ENCODE peak calls at places on chromosomes 11 and 22, in seven cellular contexts. One of them, this sample, is unnamed. For H3K27me3, the result is how much of the 10 kb centered on the place peaks cover.

GRCh38 chr11:132072044-132072879 is 701.8 kb downstream of the NTM start:
- DNase-seq in thoracic aorta: no peak
- DNase-seq in mesendoderm: peak
- DNase-seq in lung: no peak
- DNase-seq in dorsolateral prefrontal cortex: no peak
- DNase-seq in stomach: no peak
- DNase-seq in uterus: no peak
- DNase-seq in this sample: no peak

GRCh38 chr11:71112454-71112853 is 139.9 kb downstream of the SHANK2 start:
- DNase-seq in thoracic aorta: no peak
- DNase-seq in mesendoderm: no peak
- DNase-seq in lung: no peak
- DNase-seq in dorsolateral prefrontal cortex: no peak
- DNase-seq in stomach: no peak
- DNase-seq in uterus: no peak
- DNase-seq in this sample: no peak

GRCh38 chr11:58490827-58491226 is 17.1 kb downstream of the OR5B21 start:
- DNase-seq in thoracic aorta: no peak
- DNase-seq in mesendoderm: no peak
- DNase-seq in lung: no peak
- DNase-seq in dorsolateral prefrontal cortex: no peak
- DNase-seq in stomach: no peak
- DNase-seq in uterus: no peak
- DNase-seq in this sample: no peak

GRCh38 chr11:61950035-61950547 is at the start of gene BEST1:
- DNase-seq in thoracic aorta: no peak
- DNase-seq in mesendoderm: no peak
- DNase-seq in lung: no peak
- DNase-seq in dorsolateral prefrontal cortex: no peak
- DNase-seq in stomach: no peak
- DNase-seq in uterus: no peak
- DNase-seq in this sample: no peak

GRCh38 chr11:61963282-61964057 is 4.0 kb downstream of the FTH1 start:
- DNase-seq in thoracic aorta: no peak
- DNase-seq in mesendoderm: no peak
- DNase-seq in lung: no peak
- DNase-seq in dorsolateral prefrontal cortex: no peak
- DNase-seq in stomach: no peak
- DNase-seq in uterus: no peak
- DNase-seq in this sample: no peak

GRCh38 chr22:47163481-47163875 is 401.0 kb downstream of the TBC1D22A start:
- DNase-seq in thoracic aorta: no peak
- DNase-seq in mesendoderm: no peak
- DNase-seq in lung: no peak
- DNase-seq in dorsolateral prefrontal cortex: peak
- DNase-seq in stomach: no peak
- DNase-seq in uterus: peak
- DNase-seq in this sample: no peak

GRCh38 chr11:130216221-130216550 is 56.6 kb downstream of the ST14 start:
- DNase-seq in thoracic aorta: no peak
- DNase-seq in mesendoderm: no peak
- DNase-seq in lung: peak
- DNase-seq in dorsolateral prefrontal cortex: no peak
- DNase-seq in stomach: peak
- DNase-seq in uterus: no peak
- DNase-seq in this sample: no peak

GRCh38 chr11:37916331-37916730 is 1318.3 kb upstream of the RAG2 start:
- DNase-seq in thoracic aorta: no peak
- DNase-seq in mesendoderm: peak
- DNase-seq in lung: no peak
- DNase-seq in dorsolateral prefrontal cortex: no peak
- DNase-seq in stomach: no peak
- DNase-seq in uterus: no peak
- DNase-seq in this sample: no peak

GRCh38 chr22:39419096-39419495 is 19.5 kb downstream of the TAB1 start:
- DNase-seq in thoracic aorta: no peak
- DNase-seq in mesendoderm: no peak
- DNase-seq in lung: no peak
- DNase-seq in dorsolateral prefrontal cortex: no peak
- DNase-seq in stomach: no peak
- DNase-seq in uterus: no peak
- DNase-seq in this sample: no peak

GRCh38 chr11:93541884-93542752 is 1.1 kb downstream of the SMCO4 start:
- DNase-seq in thoracic aorta: no peak
- DNase-seq in mesendoderm: peak
- DNase-seq in lung: peak
- DNase-seq in dorsolateral prefrontal cortex: no peak
- DNase-seq in stomach: peak
- DNase-seq in uterus: peak
- DNase-seq in this sample: no peak

GRCh38 chr11:135006800-135007199 is 594.8 kb upstream of the B3GAT1 start:
- DNase-seq in thoracic aorta: no peak
- DNase-seq in mesendoderm: no peak
- DNase-seq in lung: no peak
- DNase-seq in dorsolateral prefrontal cortex: no peak
- DNase-seq in stomach: no peak
- DNase-seq in uterus: no peak
- DNase-seq in this sample: no peak

GRCh38 chr11:82864268-82864667 is 36.0 kb downstream of the PRCP start:
- DNase-seq in thoracic aorta: no peak
- DNase-seq in mesendoderm: peak
- DNase-seq in lung: peak
- DNase-seq in dorsolateral prefrontal cortex: peak
- DNase-seq in stomach: peak
- DNase-seq in uterus: peak
- DNase-seq in this sample: peak

GRCh38 chr22:23282089-23282501 is 101.8 kb downstream of the BCR start:
- DNase-seq in thoracic aorta: peak
- DNase-seq in mesendoderm: no peak
- DNase-seq in lung: peak
- DNase-seq in dorsolateral prefrontal cortex: peak
- DNase-seq in stomach: peak
- DNase-seq in uterus: peak
- DNase-seq in this sample: peak

GRCh38 chr11:76025068-76025467 is 181.2 kb downstream of the WNT11 start:
- DNase-seq in thoracic aorta: no peak
- DNase-seq in mesendoderm: no peak
- DNase-seq in lung: no peak
- DNase-seq in dorsolateral prefrontal cortex: no peak
- DNase-seq in stomach: no peak
- DNase-seq in uterus: no peak
- DNase-seq in this sample: no peak

GRCh38 chr11:114082415-114082748 is 22.9 kb downstream of the ZBTB16 start:
- DNase-seq in thoracic aorta: no peak
- DNase-seq in mesendoderm: no peak
- DNase-seq in lung: no peak
- DNase-seq in dorsolateral prefrontal cortex: no peak
- DNase-seq in stomach: no peak
- DNase-seq in uterus: no peak
- DNase-seq in this sample: peak

GRCh38 chr11:43983221-43983795 is 40.9 kb downstream of the C11orf96 start:
- DNase-seq in thoracic aorta: no peak
- DNase-seq in mesendoderm: no peak
- DNase-seq in lung: no peak
- DNase-seq in dorsolateral prefrontal cortex: no peak
- DNase-seq in stomach: no peak
- DNase-seq in uterus: no peak
- DNase-seq in this sample: no peak

GRCh38 chr11:109972181-109972715 is 120.9 kb upstream of the ZC3H12C start:
- DNase-seq in thoracic aorta: no peak
- DNase-seq in mesendoderm: no peak
- DNase-seq in lung: no peak
- DNase-seq in dorsolateral prefrontal cortex: no peak
- DNase-seq in stomach: no peak
- DNase-seq in uterus: no peak
- DNase-seq in this sample: no peak

GRCh38 chr11:124277809-124278208 is 21.6 kb downstream of the OR8G5 start:
- DNase-seq in thoracic aorta: no peak
- DNase-seq in mesendoderm: peak
- DNase-seq in lung: no peak
- DNase-seq in dorsolateral prefrontal cortex: no peak
- DNase-seq in stomach: no peak
- DNase-seq in uterus: no peak
- DNase-seq in this sample: no peak

GRCh38 chr22:31247726-31248125 is 35.6 kb downstream of the LIMK2 start:
- DNase-seq in thoracic aorta: no peak
- DNase-seq in mesendoderm: no peak
- DNase-seq in lung: no peak
- DNase-seq in dorsolateral prefrontal cortex: no peak
- DNase-seq in stomach: no peak
- DNase-seq in uterus: no peak
- DNase-seq in this sample: no peak

GRCh38 chr11:110491577-110492352 is 62.0 kb downstream of the FDX1 start:
- DNase-seq in thoracic aorta: no peak
- DNase-seq in mesendoderm: peak
- DNase-seq in lung: no peak
- DNase-seq in dorsolateral prefrontal cortex: no peak
- DNase-seq in stomach: no peak
- DNase-seq in uterus: no peak
- DNase-seq in this sample: no peak

GRCh38 chr11:1923201-1923956 is 3.9 kb downstream of the TNNT3 start:
- DNase-seq in thoracic aorta: no peak
- DNase-seq in mesendoderm: no peak
- DNase-seq in lung: no peak
- DNase-seq in dorsolateral prefrontal cortex: no peak
- DNase-seq in stomach: no peak
- DNase-seq in uterus: no peak
- DNase-seq in this sample: peak

GRCh38 chr11:76684470-76684869 is 13.9 kb upstream of the LRRC32 start:
- DNase-seq in thoracic aorta: no peak
- DNase-seq in mesendoderm: no peak
- DNase-seq in lung: no peak
- DNase-seq in dorsolateral prefrontal cortex: no peak
- DNase-seq in stomach: no peak
- DNase-seq in uterus: no peak
- DNase-seq in this sample: no peak

DNA sequence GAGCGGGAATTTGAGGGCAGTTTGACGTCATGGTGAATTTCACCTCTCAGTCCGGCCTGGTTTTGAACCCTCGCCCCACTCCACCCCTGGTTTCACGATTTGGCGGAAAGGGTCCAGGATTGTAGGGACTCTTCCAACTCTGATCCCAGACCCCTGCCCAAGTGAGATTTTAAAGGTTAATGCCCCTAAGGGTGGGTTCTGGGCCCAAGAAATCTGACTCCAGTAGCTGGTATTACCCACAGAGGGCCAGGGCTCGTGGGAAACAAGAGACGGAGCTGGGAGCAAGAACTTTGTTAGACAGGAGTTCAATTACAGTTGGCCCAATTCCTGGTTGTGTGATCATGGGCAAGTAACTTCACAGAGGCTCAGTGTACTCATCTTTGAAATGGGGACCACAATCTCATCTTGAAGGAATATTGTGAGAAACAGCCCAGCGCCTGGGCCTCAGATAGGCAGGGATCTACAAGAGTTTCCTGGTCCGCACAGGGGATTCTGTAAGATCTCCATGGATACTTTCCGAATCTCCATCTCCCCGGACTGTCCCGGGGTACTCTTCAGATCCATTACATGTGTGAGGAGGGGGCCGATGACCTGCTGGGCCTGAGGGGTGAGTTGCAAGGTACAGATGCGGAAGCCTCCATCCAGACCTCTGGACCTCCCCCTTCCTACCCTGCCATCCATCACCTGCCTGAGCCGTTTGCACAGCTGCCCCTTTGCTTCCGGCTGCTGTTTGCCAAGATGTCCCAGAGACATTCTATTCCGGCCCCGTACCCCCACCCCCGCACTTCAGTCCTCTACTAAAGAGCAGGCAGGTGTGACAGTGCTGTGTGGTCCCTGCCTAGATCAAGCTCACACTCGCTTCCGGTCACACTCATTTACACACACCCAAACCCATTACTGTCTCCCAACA is 685 bp upstream of the CALCA start:
- DNase-seq in thoracic aorta: no peak
- DNase-seq in mesendoderm: peak
- DNase-seq in lung: no peak
- DNase-seq in dorsolateral prefrontal cortex: no peak
- DNase-seq in stomach: no peak
- DNase-seq in uterus: no peak
- DNase-seq in this sample: no peak
- H3K27me3 ChIP-seq in thoracic aorta: under half
- H3K27me3 ChIP-seq in mesendoderm: under half
- H3K27me3 ChIP-seq in lung: under half
- H3K27me3 ChIP-seq in dorsolateral prefrontal cortex: half or more
- H3K27me3 ChIP-seq in stomach: half or more
- H3K27me3 ChIP-seq in uterus: under half
- H3K27me3 ChIP-seq in this sample: under half

GRCh38 chr11:79436911-79437273 is 3.9 kb downstream of the TENM4 start:
- DNase-seq in thoracic aorta: no peak
- DNase-seq in mesendoderm: no peak
- DNase-seq in lung: no peak
- DNase-seq in dorsolateral prefrontal cortex: no peak
- DNase-seq in stomach: no peak
- DNase-seq in uterus: no peak
- DNase-seq in this sample: no peak
- H3K27me3 ChIP-seq in thoracic aorta: under half
- H3K27me3 ChIP-seq in mesendoderm: under half
- H3K27me3 ChIP-seq in lung: under half
- H3K27me3 ChIP-seq in dorsolateral prefrontal cortex: under half
- H3K27me3 ChIP-seq in stomach: half or more
- H3K27me3 ChIP-seq in uterus: under half
- H3K27me3 ChIP-seq in this sample: under half

GRCh38 chr22:44823396-44823795 is 71.0 kb downstream of the ARHGAP8 start:
- DNase-seq in thoracic aorta: no peak
- DNase-seq in mesendoderm: no peak
- DNase-seq in lung: no peak
- DNase-seq in dorsolateral prefrontal cortex: no peak
- DNase-seq in stomach: no peak
- DNase-seq in uterus: no peak
- DNase-seq in this sample: no peak

GRCh38 chr22:44821741-44822425 is 69.5 kb downstream of the ARHGAP8 start:
- DNase-seq in thoracic aorta: no peak
- DNase-seq in mesendoderm: no peak
- DNase-seq in lung: no peak
- DNase-seq in dorsolateral prefrontal cortex: no peak
- DNase-seq in stomach: no peak
- DNase-seq in uterus: no peak
- DNase-seq in this sample: no peak

GRCh38 chr22:44824271-44824670 is 71.9 kb downstream of the ARHGAP8 start:
- DNase-seq in thoracic aorta: no peak
- DNase-seq in mesendoderm: no peak
- DNase-seq in lung: no peak
- DNase-seq in dorsolateral prefrontal cortex: no peak
- DNase-seq in stomach: no peak
- DNase-seq in uterus: no peak
- DNase-seq in this sample: peak

GRCh38 chr22:44823806-44824205 is 71.4 kb downstream of the ARHGAP8 start:
- DNase-seq in thoracic aorta: no peak
- DNase-seq in mesendoderm: no peak
- DNase-seq in lung: no peak
- DNase-seq in dorsolateral prefrontal cortex: no peak
- DNase-seq in stomach: no peak
- DNase-seq in uterus: no peak
- DNase-seq in this sample: peak

GRCh38 chr22:44822479-44822878 is 70.1 kb downstream of the ARHGAP8 start:
- DNase-seq in thoracic aorta: no peak
- DNase-seq in mesendoderm: no peak
- DNase-seq in lung: no peak
- DNase-seq in dorsolateral prefrontal cortex: no peak
- DNase-seq in stomach: no peak
- DNase-seq in uterus: no peak
- DNase-seq in this sample: no peak
- H3K27me3 ChIP-seq in thoracic aorta: under half
- H3K27me3 ChIP-seq in mesendoderm: under half
- H3K27me3 ChIP-seq in lung: under half
- H3K27me3 ChIP-seq in dorsolateral prefrontal cortex: under half
- H3K27me3 ChIP-seq in stomach: under half
- H3K27me3 ChIP-seq in uterus: under half
- H3K27me3 ChIP-seq in this sample: under half

GRCh38 chr22:49697047-49697446 is 130.6 kb downstream of the BRD1 start:
- DNase-seq in thoracic aorta: no peak
- DNase-seq in mesendoderm: no peak
- DNase-seq in lung: no peak
- DNase-seq in dorsolateral prefrontal cortex: no peak
- DNase-seq in stomach: no peak
- DNase-seq in uterus: no peak
- DNase-seq in this sample: no peak
- H3K27me3 ChIP-seq in thoracic aorta: under half
- H3K27me3 ChIP-seq in mesendoderm: under half
- H3K27me3 ChIP-seq in lung: under half
- H3K27me3 ChIP-seq in dorsolateral prefrontal cortex: under half
- H3K27me3 ChIP-seq in stomach: under half
- H3K27me3 ChIP-seq in uterus: under half
- H3K27me3 ChIP-seq in this sample: under half

This sample was measured in psoas muscle.